ENCODE peak calls at places on chromosome 2, in eight cellular contexts. U, N, L, O, Q, V, B and H are unnamed samples.

GRCh38 chr2:105078906-105079305 is 41.0 kb downstream of the MRPS9 start:
- DNase-seq in B (no peak), U (no peak), V (no peak), L (no peak), Q (no peak), O (no peak), N (peak), H (no peak)

GRCh38 chr2:199956062-199956380 is 639 bp downstream of the MAIP1 start:
- DNase-seq in Q (no peak), O (no peak), V (no peak), N (no peak), B (no peak), L (no peak), U (peak), H (no peak)

GRCh38 chr2:127094509-127095366 is 12.2 kb downstream of the BIN1 start:
- DNase-seq in N (peak), O (peak), U (peak), Q (peak), B (no peak), V (no peak), L (no peak), H (no peak)

GRCh38 chr2:156918410-156918809 is 339.1 kb upstream of the GALNT5 start:
- DNase-seq in V (no peak), L (no peak), B (no peak), N (peak), Q (no peak), O (no peak), U (no peak), H (no peak)

GRCh38 chr2:169361706-169362345 is 508 bp downstream of the LRP2 start:
- DNase-seq in U (no peak), N (no peak), L (peak), O (no peak), V (no peak), Q (no peak), B (no peak), H (no peak)

GRCh38 chr2:96541326-96541725 is 4.8 kb downstream of the ARID5A start:
- DNase-seq in L (no peak), U (no peak), N (peak), V (peak), O (no peak), B (no peak), Q (no peak), H (no peak)

GRCh38 chr2:171260471-171261424 is 100.1 kb upstream of the TLK1 start:
- DNase-seq in V (no peak), N (no peak), B (no peak), L (peak), Q (no peak), O (no peak), U (no peak), H (no peak)

GRCh38 chr2:231321556-231322334 is 73.8 kb upstream of the B3GNT7 start:
- DNase-seq in V (no peak), L (peak), U (no peak), O (peak), Q (peak), B (no peak), N (no peak), H (no peak)

GRCh38 chr2:239696559-239697207 is 295.9 kb upstream of the HDAC4 start:
- DNase-seq in L (no peak), U (no peak), B (no peak), Q (peak), V (no peak), N (no peak), O (peak), H (no peak)

GRCh38 chr2:167943368-167943767 is 304.0 kb downstream of the STK39 start:
- DNase-seq in U (no peak), O (no peak), N (no peak), L (no peak), V (no peak), Q (no peak), B (no peak), H (no peak)

GRCh38 chr2:31475692-31476091 is 61.1 kb upstream of the XDH start:
- DNase-seq in Q (no peak), U (no peak), O (no peak), V (peak), N (peak), B (no peak), L (no peak), H (no peak)

GRCh38 chr2:153715218-153715617 is 156.5 kb upstream of the GALNT13 start:
- DNase-seq in B (no peak), U (no peak), Q (no peak), N (no peak), O (no peak), V (no peak), L (no peak), H (no peak)

GRCh38 chr2:194252127-194252526 is 1404.9 kb upstream of the SLC39A10 start:
- DNase-seq in N (no peak), Q (no peak), O (no peak), L (no peak), U (no peak), B (no peak), V (no peak), H (no peak)

GRCh38 chr2:71891155-71891554 is 256.5 kb downstream of the CYP26B1 start:
- DNase-seq in U (no peak), N (no peak), Q (no peak), O (peak), L (no peak), B (no peak), V (no peak), H (no peak)

GRCh38 chr2:26571316-26571715 is 69.8 kb downstream of the CIB4 start:
- DNase-seq in V (no peak), N (no peak), L (no peak), U (no peak), Q (no peak), B (no peak), O (no peak), H (no peak)

GRCh38 chr2:219573166-219573565 is 1.1 kb downstream of the INHA start:
- DNase-seq in V (no peak), N (no peak), O (no peak), L (no peak), B (no peak), U (no peak), Q (no peak), H (no peak)

GRCh38 chr2:86788881-86789686 is 1.6 kb downstream of the CD8A start:
- DNase-seq in L (no peak), O (no peak), V (no peak), Q (peak), B (no peak), N (no peak), U (no peak), H (no peak)

GRCh38 chr2:71042287-71042686 is 26.2 kb upstream of the NAGK start:
- DNase-seq in Q (no peak), U (no peak), L (no peak), N (no peak), V (no peak), O (no peak), B (no peak), H (no peak)

GRCh38 chr2:128654404-128654803 is 335.7 kb upstream of the HS6ST1 start:
- DNase-seq in L (peak), N (no peak), U (no peak), V (no peak), B (no peak), O (peak), Q (no peak), H (no peak)

GRCh38 chr2:160912276-160912675 is 248.0 kb upstream of the TANK start:
- DNase-seq in V (no peak), Q (no peak), U (no peak), N (no peak), B (no peak), O (no peak), L (no peak), H (no peak)

GRCh38 chr2:217972490-217972889 is 30.3 kb downstream of the TNS1 start:
- DNase-seq in O (no peak), L (no peak), B (peak), V (no peak), U (no peak), N (no peak), Q (peak), H (no peak)

GRCh38 chr2:99809259-99809900 is 319.6 kb upstream of the REV1 start:
- DNase-seq in L (no peak), B (no peak), O (no peak), U (no peak), Q (no peak), N (peak), V (no peak), H (no peak)

GRCh38 chr2:175036582-175037018 is 31.4 kb upstream of the CHN1 start:
- DNase-seq in O (no peak), V (no peak), U (peak), Q (no peak), L (peak), N (peak), B (peak), H (no peak)